ENCODE peak calls at places on chromosomes 6 and 20, in ten cellular contexts. U, X, B, Q, P, K, I, Y, J and V are unnamed samples.

GRCh38 chr20:13857304-13857703 is 72.5 kb downstream of the NDUFAF5 start:
- DNase-seq in U (peak; percentile 97), X (no peak), B (no peak), Q (no peak), P (no peak), K (no peak), I (no peak), Y (no peak), J (peak; percentile 18), V (no peak)

GRCh38 chr6:25366785-25367657 is 87.8 kb downstream of the CARMIL1 start:
- DNase-seq in U (no peak), X (no peak), B (no peak), Q (no peak), P (peak; percentile 31), K (no peak), I (peak; percentile 18), Y (no peak), J (no peak), V (no peak)

GRCh38 chr6:123430966-123431365 is 205.8 kb downstream of the TRDN start:
- DNase-seq in U (no peak), X (no peak), B (no peak), Q (no peak), P (no peak), K (no peak), I (no peak), Y (no peak), J (no peak), V (no peak)

GRCh38 chr6:121344539-121344938 is 10.3 kb upstream of the TBC1D32 start:
- DNase-seq in U (no peak), X (no peak), B (no peak), Q (no peak), P (no peak), K (no peak), I (no peak), Y (no peak), J (no peak), V (no peak)

GRCh38 chr20:6767536-6768227 is at the start of gene BMP2:
- DNase-seq in U (peak; percentile 64), X (peak; percentile 70), B (peak; percentile 20), Q (no peak), P (no peak), K (no peak), I (peak; percentile 40), Y (no peak), J (peak; percentile 48), V (peak; percentile 86)

GRCh38 chr6:170080828-170081368 is 210.0 kb downstream of the DLL1 start:
- DNase-seq in U (peak; percentile 85), X (peak; percentile 24), B (no peak), Q (no peak), P (no peak), K (no peak), I (no peak), Y (no peak), J (peak; percentile 6), V (no peak)

GRCh38 chr6:37137881-37138568 is 31.9 kb upstream of the PIM1 start:
- DNase-seq in U (no peak), X (no peak), B (no peak), Q (no peak), P (no peak), K (no peak), I (peak; percentile 95), Y (peak; percentile 93), J (no peak), V (no peak)

GRCh38 chr20:48463916-48464315 is 363.9 kb downstream of the PREX1 start:
- DNase-seq in U (no peak), X (no peak), B (no peak), Q (no peak), P (no peak), K (no peak), I (peak; percentile 4), Y (peak; percentile 97), J (no peak), V (no peak)

GRCh38 chr20:37439223-37439933 is 81.7 kb upstream of the NNAT start:
- DNase-seq in U (no peak), X (no peak), B (no peak), Q (no peak), P (no peak), K (no peak), I (no peak), Y (no peak), J (no peak), V (no peak)

GRCh38 chr6:107114872-107115694 is at the start of gene BEND3:
- DNase-seq in U (peak; percentile 34), X (peak; percentile 32), B (no peak), Q (no peak), P (peak; percentile 25), K (no peak), I (no peak), Y (no peak), J (peak; percentile 52), V (peak; percentile 35)

GRCh38 chr20:23106271-23106851 is 20.2 kb upstream of the CD93 start:
- DNase-seq in U (no peak), X (no peak), B (no peak), Q (no peak), P (no peak), K (no peak), I (no peak), Y (no peak), J (no peak), V (no peak)

GRCh38 chr6:113854531-113855499 is 2.3 kb upstream of the MARCKS start:
- DNase-seq in U (peak; percentile 89), X (peak; percentile 67), B (peak; percentile 48), Q (no peak), P (no peak), K (peak; percentile 83), I (peak; percentile 38), Y (no peak), J (peak; percentile 70), V (peak; percentile 88)

GRCh38 chr20:15862178-15862577 is 711.1 kb downstream of the KIF16B start:
- DNase-seq in U (peak; percentile 18), X (no peak), B (no peak), Q (no peak), P (no peak), K (no peak), I (no peak), Y (no peak), J (no peak), V (no peak)

GRCh38 chr6:107867302-107867615 is 43.1 kb upstream of the SCML4 start:
- DNase-seq in U (no peak), X (no peak), B (no peak), Q (no peak), P (no peak), K (no peak), I (no peak), Y (no peak), J (no peak), V (no peak)

GRCh38 chr6:17470209-17470952 is 77.0 kb downstream of the CAP2 start:
- DNase-seq in U (no peak), X (no peak), B (no peak), Q (no peak), P (no peak), K (no peak), I (no peak), Y (no peak), J (no peak), V (no peak)

GRCh38 chr6:96626749-96627353 is 63.9 kb downstream of the FHL5 start:
- DNase-seq in U (peak; percentile 39), X (no peak), B (no peak), Q (no peak), P (no peak), K (peak; percentile 18), I (peak; percentile 55), Y (peak; percentile 46), J (no peak), V (no peak)

GRCh38 chr6:167972193-167972592 is 25.3 kb upstream of the KIF25 start:
- DNase-seq in U (no peak), X (no peak), B (no peak), Q (no peak), P (no peak), K (no peak), I (no peak), Y (no peak), J (no peak), V (no peak)

GRCh38 chr20:40564997-40565680 is 123.9 kb downstream of the MAFB start:
- DNase-seq in U (no peak), X (no peak), B (no peak), Q (no peak), P (no peak), K (peak; percentile 23), I (no peak), Y (peak; percentile 53), J (peak; percentile 31), V (no peak)

GRCh38 chr6:150229775-150230561 is 87.1 kb downstream of the PPP1R14C start:
- DNase-seq in U (no peak), X (no peak), B (no peak), Q (no peak), P (no peak), K (no peak), I (peak; percentile 43), Y (no peak), J (no peak), V (no peak)

GRCh38 chr6:7052441-7052936 is 55.3 kb upstream of the RREB1 start:
- DNase-seq in U (peak; percentile 3), X (peak; percentile 36), B (no peak), Q (peak; percentile 27), P (peak; percentile 2), K (peak; percentile 38), I (peak; percentile 41), Y (no peak), J (peak; percentile 80), V (peak; percentile 71)

GRCh38 chr20:50333131-50333530 is 142.5 kb downstream of the CEBPB start:
- DNase-seq in U (no peak), X (no peak), B (no peak), Q (no peak), P (no peak), K (no peak), I (no peak), Y (no peak), J (no peak), V (no peak)

GRCh38 chr6:108250240-108250866 is 10.5 kb downstream of the SNX3 start:
- DNase-seq in U (no peak), X (no peak), B (no peak), Q (no peak), P (no peak), K (no peak), I (no peak), Y (no peak), J (no peak), V (no peak)

GRCh38 chr6:24408719-24409410 is 6.1 kb downstream of the MRS2 start:
- DNase-seq in U (no peak), X (no peak), B (no peak), Q (no peak), P (no peak), K (no peak), I (no peak), Y (no peak), J (no peak), V (no peak)